ENCODE peak calls at places on chromosomes 13 and 19, in seven cellular contexts. One of them, this sample, is unnamed.
A peak's percentile ranks its signal among the peaks of the same experiment; 100 is the strongest.

GRCh38 chr19:850221-850978 is 1.7 kb upstream of the ELANE start:
- DNase-seq in neural progenitor cell: peak; percentile 51
- DNase-seq in mammary epithelial cell: no peak
- DNase-seq in GM12878: no peak
- DNase-seq in SK-N-SH: peak; percentile 80
- DNase-seq in heart left ventricle: peak; percentile 96
- DNase-seq in fibroblast of lung: peak; percentile 59
- DNase-seq in this sample: peak; percentile 77

GRCh38 chr19:10260141-10260584 is 8.1 kb downstream of the MRPL4 start:
- DNase-seq in SK-N-SH: no peak
- DNase-seq in fibroblast of lung: peak; percentile 62
- DNase-seq in neural progenitor cell: no peak
- DNase-seq in heart left ventricle: no peak
- DNase-seq in GM12878: no peak
- DNase-seq in mammary epithelial cell: peak; percentile 95
- DNase-seq in this sample: no peak

GRCh38 chr13:112954488-112955270 is 14.3 kb upstream of the MCF2L start:
- DNase-seq in neural progenitor cell: no peak
- DNase-seq in GM12878: no peak
- DNase-seq in SK-N-SH: no peak
- DNase-seq in mammary epithelial cell: no peak
- DNase-seq in heart left ventricle: no peak
- DNase-seq in fibroblast of lung: no peak
- DNase-seq in this sample: no peak

GRCh38 chr13:21034602-21035190 is 26.7 kb downstream of the LATS2 start:
- DNase-seq in SK-N-SH: no peak
- DNase-seq in heart left ventricle: no peak
- DNase-seq in mammary epithelial cell: no peak
- DNase-seq in neural progenitor cell: peak; percentile 35
- DNase-seq in fibroblast of lung: peak; percentile 79
- DNase-seq in GM12878: no peak
- DNase-seq in this sample: peak; percentile 67

GRCh38 chr19:57830071-57830602 is at the start of gene ZNF587B:
- DNase-seq in GM12878: no peak
- DNase-seq in fibroblast of lung: peak; percentile 57
- DNase-seq in mammary epithelial cell: peak; percentile 42
- DNase-seq in neural progenitor cell: peak; percentile 95
- DNase-seq in heart left ventricle: peak; percentile 72
- DNase-seq in SK-N-SH: peak; percentile 50
- DNase-seq in this sample: peak; percentile 92

GRCh38 chr19:1133471-1133929 is 29.7 kb downstream of the GPX4 start:
- DNase-seq in heart left ventricle: no peak
- DNase-seq in fibroblast of lung: no peak
- DNase-seq in SK-N-SH: peak; percentile 70
- DNase-seq in mammary epithelial cell: no peak
- DNase-seq in neural progenitor cell: no peak
- DNase-seq in GM12878: peak; percentile 79
- DNase-seq in this sample: peak; percentile 97

GRCh38 chr13:49395416-49396277 is 48.2 kb downstream of the CAB39L start:
- DNase-seq in mammary epithelial cell: no peak
- DNase-seq in GM12878: no peak
- DNase-seq in fibroblast of lung: no peak
- DNase-seq in neural progenitor cell: no peak
- DNase-seq in heart left ventricle: no peak
- DNase-seq in SK-N-SH: no peak
- DNase-seq in this sample: no peak

GRCh38 chr19:18226956-18227780 is 930 bp upstream of the PDE4C start:
- DNase-seq in neural progenitor cell: no peak
- DNase-seq in mammary epithelial cell: no peak
- DNase-seq in heart left ventricle: no peak
- DNase-seq in SK-N-SH: no peak
- DNase-seq in fibroblast of lung: no peak
- DNase-seq in GM12878: no peak
- DNase-seq in this sample: no peak

GRCh38 chr13:101714195-101714594 is 261.7 kb downstream of the ITGBL1 start:
- DNase-seq in SK-N-SH: no peak
- DNase-seq in heart left ventricle: no peak
- DNase-seq in mammary epithelial cell: no peak
- DNase-seq in GM12878: no peak
- DNase-seq in neural progenitor cell: no peak
- DNase-seq in fibroblast of lung: no peak
- DNase-seq in this sample: no peak

GRCh38 chr13:68473834-68474326 is 1243.7 kb upstream of the PCDH9 start:
- DNase-seq in GM12878: no peak
- DNase-seq in heart left ventricle: no peak
- DNase-seq in mammary epithelial cell: no peak
- DNase-seq in SK-N-SH: no peak
- DNase-seq in neural progenitor cell: no peak
- DNase-seq in fibroblast of lung: no peak
- DNase-seq in this sample: no peak

GRCh38 chr19:16888629-16889371 is at the start of gene F2RL3:
- DNase-seq in GM12878: no peak
- DNase-seq in SK-N-SH: peak; percentile 71
- DNase-seq in fibroblast of lung: no peak
- DNase-seq in heart left ventricle: peak; percentile 76
- DNase-seq in mammary epithelial cell: no peak
- DNase-seq in neural progenitor cell: no peak
- DNase-seq in this sample: peak; percentile 70

GRCh38 chr19:16660763-16661479 is at the start of gene TMEM38A:
- DNase-seq in heart left ventricle: peak; percentile 61
- DNase-seq in mammary epithelial cell: peak; percentile 22
- DNase-seq in neural progenitor cell: peak; percentile 63
- DNase-seq in GM12878: no peak
- DNase-seq in SK-N-SH: peak; percentile 84
- DNase-seq in fibroblast of lung: no peak
- DNase-seq in this sample: peak; percentile 84

GRCh38 chr19:49272204-49272603 is 52.8 kb downstream of the SLC6A16 start:
- DNase-seq in SK-N-SH: no peak
- DNase-seq in neural progenitor cell: no peak
- DNase-seq in heart left ventricle: no peak
- DNase-seq in fibroblast of lung: peak; percentile 80
- DNase-seq in mammary epithelial cell: peak; percentile 97
- DNase-seq in GM12878: no peak
- DNase-seq in this sample: no peak

GRCh38 chr13:49304356-49304755 is 56.6 kb downstream of the CDADC1 start:
- DNase-seq in heart left ventricle: no peak
- DNase-seq in fibroblast of lung: no peak
- DNase-seq in mammary epithelial cell: no peak
- DNase-seq in GM12878: no peak
- DNase-seq in SK-N-SH: no peak
- DNase-seq in neural progenitor cell: no peak
- DNase-seq in this sample: no peak

GRCh38 chr19:6064016-6064702 is 46.1 kb downstream of the RFX2 start:
- DNase-seq in neural progenitor cell: no peak
- DNase-seq in heart left ventricle: no peak
- DNase-seq in GM12878: no peak
- DNase-seq in SK-N-SH: no peak
- DNase-seq in mammary epithelial cell: peak; percentile 42
- DNase-seq in fibroblast of lung: peak; percentile 32
- DNase-seq in this sample: peak; percentile 31

GRCh38 chr13:44307844-44308243 is 65.8 kb upstream of the SERP2 start:
- DNase-seq in SK-N-SH: no peak
- DNase-seq in mammary epithelial cell: no peak
- DNase-seq in neural progenitor cell: no peak
- DNase-seq in heart left ventricle: no peak
- DNase-seq in GM12878: no peak
- DNase-seq in fibroblast of lung: no peak
- DNase-seq in this sample: no peak

GRCh38 chr13:44989941-44990340 is 603 bp downstream of the GPALPP1 start:
- DNase-seq in neural progenitor cell: no peak
- DNase-seq in GM12878: no peak
- DNase-seq in heart left ventricle: no peak
- DNase-seq in fibroblast of lung: no peak
- DNase-seq in mammary epithelial cell: peak; percentile 6
- DNase-seq in SK-N-SH: peak; percentile 22
- DNase-seq in this sample: peak; percentile 32

GRCh38 chr13:113812140-113813036 is 51.5 kb downstream of the GAS6 start:
- DNase-seq in SK-N-SH: peak; percentile 60
- DNase-seq in mammary epithelial cell: no peak
- DNase-seq in GM12878: no peak
- DNase-seq in fibroblast of lung: no peak
- DNase-seq in heart left ventricle: no peak
- DNase-seq in neural progenitor cell: no peak
- DNase-seq in this sample: no peak

GRCh38 chr19:5843295-5843927 is 3.9 kb upstream of the FUT6 start:
- DNase-seq in GM12878: no peak
- DNase-seq in neural progenitor cell: no peak
- DNase-seq in heart left ventricle: no peak
- DNase-seq in SK-N-SH: no peak
- DNase-seq in mammary epithelial cell: no peak
- DNase-seq in fibroblast of lung: no peak
- DNase-seq in this sample: peak; percentile 32

GRCh38 chr19:2215281-2215751 is 20.8 kb downstream of the PLEKHJ1 start:
- DNase-seq in GM12878: no peak
- DNase-seq in mammary epithelial cell: no peak
- DNase-seq in SK-N-SH: no peak
- DNase-seq in neural progenitor cell: peak; percentile 44
- DNase-seq in heart left ventricle: no peak
- DNase-seq in fibroblast of lung: no peak
- DNase-seq in this sample: peak; percentile 94

GRCh38 chr13:99206873-99207272 is 6.2 kb downstream of the UBAC2 start:
- DNase-seq in mammary epithelial cell: no peak
- DNase-seq in GM12878: no peak
- DNase-seq in SK-N-SH: no peak
- DNase-seq in neural progenitor cell: no peak
- DNase-seq in fibroblast of lung: no peak
- DNase-seq in heart left ventricle: no peak
- DNase-seq in this sample: no peak

GRCh38 chr13:56351041-56351440 is 789.7 kb upstream of the PRR20A start:
- DNase-seq in mammary epithelial cell: no peak
- DNase-seq in heart left ventricle: no peak
- DNase-seq in GM12878: no peak
- DNase-seq in SK-N-SH: no peak
- DNase-seq in fibroblast of lung: no peak
- DNase-seq in neural progenitor cell: peak; percentile 23
- DNase-seq in this sample: no peak

GRCh38 chr19:41999878-42000208 is 5.8 kb upstream of the ATP1A3 start:
- DNase-seq in GM12878: no peak
- DNase-seq in SK-N-SH: peak; percentile 26
- DNase-seq in fibroblast of lung: no peak
- DNase-seq in mammary epithelial cell: no peak
- DNase-seq in heart left ventricle: no peak
- DNase-seq in neural progenitor cell: no peak
- DNase-seq in this sample: peak; percentile 33

GRCh38 chr19:1267441-1268391 is 1.4 kb upstream of the CIRBP start:
- DNase-seq in fibroblast of lung: peak; percentile 58
- DNase-seq in heart left ventricle: peak; percentile 69
- DNase-seq in mammary epithelial cell: no peak
- DNase-seq in SK-N-SH: no peak
- DNase-seq in GM12878: no peak
- DNase-seq in neural progenitor cell: peak; percentile 58
- DNase-seq in this sample: peak; percentile 71

GRCh38 chr19:50417138-50417849 is 1.4 kb upstream of the SPIB start:
- DNase-seq in neural progenitor cell: no peak
- DNase-seq in fibroblast of lung: no peak
- DNase-seq in mammary epithelial cell: no peak
- DNase-seq in SK-N-SH: no peak
- DNase-seq in heart left ventricle: no peak
- DNase-seq in GM12878: no peak
- DNase-seq in this sample: peak; percentile 77

DNA sequence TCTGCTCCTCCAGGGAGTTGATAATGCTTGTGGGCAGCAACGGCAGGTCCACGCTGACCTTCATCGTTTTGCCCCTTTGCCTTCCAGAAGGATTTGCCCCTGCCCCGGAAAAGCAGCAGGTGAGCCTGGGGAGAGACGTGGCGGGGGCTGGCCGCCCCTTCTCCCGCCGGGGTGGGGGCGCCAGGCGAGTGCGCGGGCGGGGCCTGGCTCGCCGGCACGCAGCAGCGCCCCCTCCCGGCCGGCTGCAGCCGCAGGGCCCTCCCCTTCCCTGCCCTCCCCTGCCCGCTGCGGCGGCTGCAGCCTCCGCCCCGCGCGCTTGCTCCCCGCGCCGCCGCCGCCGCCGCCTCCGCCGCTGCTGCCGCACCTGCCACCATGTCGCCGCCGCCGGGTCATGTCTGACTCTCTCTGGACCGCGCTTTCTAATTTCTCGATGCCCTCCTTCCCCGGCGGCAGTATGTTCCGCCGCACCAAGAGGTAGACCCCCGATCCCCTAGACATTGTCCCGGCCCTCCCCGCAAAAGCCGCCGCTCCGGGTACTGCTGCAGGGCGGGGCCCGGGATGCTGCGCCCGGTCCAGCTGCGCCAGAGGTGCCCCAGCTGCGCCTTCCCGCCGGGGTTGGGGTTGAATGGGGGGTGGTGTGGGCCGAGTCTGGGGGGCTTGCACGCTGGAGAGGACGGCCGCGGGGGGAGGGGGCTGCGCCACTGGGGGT is at the start of gene MAST1:
- DNase-seq in SK-N-SH: peak; percentile 94
- DNase-seq in mammary epithelial cell: no peak
- DNase-seq in GM12878: no peak
- DNase-seq in fibroblast of lung: no peak
- DNase-seq in heart left ventricle: no peak
- DNase-seq in neural progenitor cell: peak; percentile 91
- DNase-seq in this sample: peak; percentile 97
- H3K27me3 ChIP-seq in SK-N-SH: no peaks in the 10 kb centered on the region
- H3K27me3 ChIP-seq in mammary epithelial cell: peaks cover 14% of the 10 kb centered on the region
- H3K27me3 ChIP-seq in GM12878: peaks cover 8% of the 10 kb centered on the region
- H3K27me3 ChIP-seq in fibroblast of lung: peaks cover 66% of the 10 kb centered on the region
- H3K27me3 ChIP-seq in heart left ventricle: peaks cover 97% of the 10 kb centered on the region
- H3K27me3 ChIP-seq in neural progenitor cell: peaks cover 61% of the 10 kb centered on the region
- H3K27me3 ChIP-seq in this sample: peaks cover 35% of the 10 kb centered on the region

GRCh38 chr13:48236528-48237353 is 3.7 kb downstream of the ITM2B start:
- DNase-seq in mammary epithelial cell: peak; percentile 27
- DNase-seq in SK-N-SH: no peak
- DNase-seq in neural progenitor cell: no peak
- DNase-seq in GM12878: no peak
- DNase-seq in heart left ventricle: no peak
- DNase-seq in fibroblast of lung: no peak
- DNase-seq in this sample: no peak
- H3K4me3 ChIP-seq in mammary epithelial cell: peak overlapping the region; percentile 25
- H3K4me3 ChIP-seq in SK-N-SH: peak overlapping the region; percentile 7
- H3K4me3 ChIP-seq in neural progenitor cell: peak overlapping the region; percentile 100
- H3K4me3 ChIP-seq in GM12878: no peak overlapping the region
- H3K4me3 ChIP-seq in heart left ventricle: peak overlapping the region; percentile 99
- H3K4me3 ChIP-seq in fibroblast of lung: peak overlapping the region; percentile 3
- H3K4me3 ChIP-seq in this sample: no peak overlapping the region

GRCh38 chr13:36619535-36619934 is 54.3 kb upstream of the SERTM1 start:
- DNase-seq in SK-N-SH: no peak
- DNase-seq in GM12878: no peak
- DNase-seq in fibroblast of lung: no peak
- DNase-seq in mammary epithelial cell: no peak
- DNase-seq in neural progenitor cell: no peak
- DNase-seq in heart left ventricle: no peak
- DNase-seq in this sample: no peak

GRCh38 chr13:36612242-36612641 is 61.6 kb upstream of the SERTM1 start:
- DNase-seq in SK-N-SH: no peak
- DNase-seq in mammary epithelial cell: no peak
- DNase-seq in neural progenitor cell: no peak
- DNase-seq in heart left ventricle: no peak
- DNase-seq in fibroblast of lung: no peak
- DNase-seq in GM12878: no peak
- DNase-seq in this sample: peak; percentile 16

GRCh38 chr13:36616706-36617105 is 57.1 kb upstream of the SERTM1 start:
- DNase-seq in neural progenitor cell: no peak
- DNase-seq in mammary epithelial cell: no peak
- DNase-seq in heart left ventricle: no peak
- DNase-seq in fibroblast of lung: no peak
- DNase-seq in GM12878: no peak
- DNase-seq in SK-N-SH: no peak
- DNase-seq in this sample: no peak
- H3K27me3 ChIP-seq in neural progenitor cell: no peaks in the 10 kb centered on the region
- H3K27me3 ChIP-seq in mammary epithelial cell: no peaks in the 10 kb centered on the region
- H3K27me3 ChIP-seq in heart left ventricle: no peaks in the 10 kb centered on the region
- H3K27me3 ChIP-seq in fibroblast of lung: no peaks in the 10 kb centered on the region
- H3K27me3 ChIP-seq in GM12878: no peaks in the 10 kb centered on the region
- H3K27me3 ChIP-seq in SK-N-SH: no peaks in the 10 kb centered on the region
- H3K27me3 ChIP-seq in this sample: no peaks in the 10 kb centered on the region

GRCh38 chr19:38062959-38063786 is 156.2 kb downstream of the SIPA1L3 start:
- DNase-seq in GM12878: no peak
- DNase-seq in mammary epithelial cell: no peak
- DNase-seq in heart left ventricle: no peak
- DNase-seq in neural progenitor cell: peak; percentile 38
- DNase-seq in SK-N-SH: peak; percentile 87
- DNase-seq in fibroblast of lung: peak; percentile 43
- DNase-seq in this sample: peak; percentile 62
- H3K4me3 ChIP-seq in GM12878: no peak overlapping the region
- H3K4me3 ChIP-seq in mammary epithelial cell: no peak overlapping the region
- H3K4me3 ChIP-seq in heart left ventricle: no peak overlapping the region
- H3K4me3 ChIP-seq in neural progenitor cell: no peak overlapping the region
- H3K4me3 ChIP-seq in SK-N-SH: no peak overlapping the region
- H3K4me3 ChIP-seq in fibroblast of lung: no peak overlapping the region
- H3K4me3 ChIP-seq in this sample: no peak overlapping the region

This sample was measured in H7.